ENCODE peak calls at places on chromosomes 12 and 14, in eight cellular contexts. F, L, V, O, Q, J, D and N are unnamed samples.
A peak's percentile ranks its signal among the peaks of the same experiment; 100 is the strongest.

GRCh38 chr14:68723808-68724268 is 69.0 kb downstream of the ZFP36L1 start:
- DNase-seq in Q (no peak), D (no peak), O (no peak), J (no peak), V (no peak), F (no peak), L (no peak), N (no peak)

GRCh38 chr12:100311317-100311716 is 44.3 kb downstream of the SCYL2 start:
- DNase-seq in V (no peak), D (no peak), J (no peak), L (no peak), O (no peak), F (no peak), Q (no peak), N (no peak)

GRCh38 chr12:69338120-69338859 is 9.9 kb upstream of the LYZ start:
- DNase-seq in J (no peak), D (no peak), F (no peak), V (no peak), Q (no peak), L (no peak), O (no peak), N (no peak)

GRCh38 chr12:68416826-68417225 is 84.7 kb upstream of the MDM1 start:
- DNase-seq in D (no peak), F (no peak), Q (no peak), L (peak; percentile 24), O (no peak), V (no peak), J (no peak), N (no peak)

GRCh38 chr12:52004042-52004648 is 2.6 kb upstream of the TAMALIN start:
- DNase-seq in L (peak; percentile 82), J (no peak), F (no peak), D (peak; percentile 76), O (no peak), Q (no peak), V (peak; percentile 75), N (peak; percentile 33)

GRCh38 chr14:91911474-91912032 is 35.9 kb downstream of the FBLN5 start:
- DNase-seq in D (peak; percentile 28), V (peak; percentile 77), F (no peak), L (peak; percentile 64), Q (peak; percentile 51), J (no peak), O (no peak), N (peak; percentile 63)

GRCh38 chr12:66633676-66634075 is 45.2 kb downstream of the GRIP1 start:
- DNase-seq in V (no peak), F (no peak), Q (no peak), D (no peak), L (peak; percentile 9), O (no peak), J (no peak), N (no peak)

GRCh38 chr12:6532051-6532926 is 2.0 kb upstream of the GAPDH start:
- DNase-seq in V (peak; percentile 62), D (peak; percentile 85), Q (peak; percentile 78), O (peak; percentile 55), J (no peak), F (peak; percentile 80), L (peak; percentile 99), N (peak; percentile 99)

GRCh38 chr14:73935666-73936065 is 14.2 kb downstream of the FAM161B start:
- DNase-seq in O (no peak), Q (no peak), V (peak; percentile 39), F (no peak), L (peak; percentile 46), J (no peak), D (no peak), N (no peak)

GRCh38 chr12:115640929-115641328 is 636.6 kb downstream of the MED13L start:
- DNase-seq in V (no peak), F (no peak), J (no peak), D (no peak), O (no peak), Q (no peak), L (peak; percentile 52), N (no peak)

GRCh38 chr12:116135209-116135930 is 142.1 kb downstream of the MED13L start:
- DNase-seq in O (no peak), Q (no peak), L (peak; percentile 85), J (no peak), D (peak; percentile 69), F (no peak), V (no peak), N (peak; percentile 28)

GRCh38 chr12:69189378-69189978 is 49.9 kb upstream of the CPSF6 start:
- DNase-seq in D (no peak), F (no peak), V (no peak), J (no peak), L (no peak), Q (no peak), O (no peak), N (no peak)

GRCh38 chr14:77498120-77498979 is at the start of gene ISM2:
- DNase-seq in O (no peak), Q (peak; percentile 25), J (peak; percentile 51), F (no peak), V (peak; percentile 87), D (peak; percentile 53), L (peak; percentile 75), N (no peak)

GRCh38 chr12:94761559-94761958 is 111.2 kb upstream of the TMCC3 start:
- DNase-seq in D (no peak), F (no peak), L (peak; percentile 91), J (no peak), V (no peak), O (no peak), Q (no peak), N (peak; percentile 82)

GRCh38 chr14:71113376-71113775 is 206.1 kb downstream of the PCNX1 start:
- DNase-seq in V (no peak), D (no peak), Q (no peak), O (no peak), L (peak; percentile 55), J (no peak), F (no peak), N (no peak)

GRCh38 chr12:43060738-43061137 is 471.2 kb upstream of the PRICKLE1 start:
- DNase-seq in V (no peak), O (no peak), Q (no peak), L (no peak), F (no peak), J (no peak), D (no peak), N (no peak)

GRCh38 chr14:26414933-26415332 is 182.9 kb downstream of the NOVA1 start:
- DNase-seq in L (peak; percentile 9), V (no peak), F (no peak), O (no peak), Q (no peak), D (no peak), J (no peak), N (no peak)

GRCh38 chr12:124700810-124701594 is 133.6 kb upstream of the NCOR2 start:
- DNase-seq in L (peak; percentile 46), J (no peak), V (peak; percentile 68), O (no peak), Q (no peak), F (no peak), D (no peak), N (no peak)

GRCh38 chr14:100827140-100827517 is 1.2 kb downstream of the MEG3 start:
- DNase-seq in Q (no peak), V (no peak), F (no peak), D (no peak), J (no peak), L (peak; percentile 65), O (no peak), N (no peak)

GRCh38 chr12:47458273-47458672 is 247.6 kb downstream of the RPAP3 start:
- DNase-seq in V (no peak), O (no peak), F (no peak), L (no peak), Q (no peak), D (no peak), J (no peak), N (no peak)

GRCh38 chr12:109606261-109607028 is 32.9 kb downstream of the MVK start:
- DNase-seq in Q (no peak), F (no peak), J (no peak), D (peak; percentile 92), O (no peak), L (peak; percentile 25), V (peak; percentile 75), N (no peak)

GRCh38 chr12:106605254-106605653 is 22.4 kb downstream of the RFX4 start:
- DNase-seq in J (no peak), O (no peak), F (no peak), V (no peak), Q (no peak), L (no peak), D (no peak), N (no peak)

GRCh38 chr12:26153421-26154154 is 28.8 kb upstream of the BHLHE41 start:
- DNase-seq in O (no peak), D (no peak), V (no peak), J (no peak), F (no peak), Q (no peak), L (peak; percentile 94), N (peak; percentile 81)

GRCh38 chr14:75504411-75504810 is 17.9 kb upstream of the BATF start:
- DNase-seq in D (no peak), F (no peak), O (no peak), V (no peak), J (no peak), Q (no peak), L (no peak), N (no peak)

GRCh38 chr14:34032720-34033119 is 81.8 kb upstream of the EGLN3 start:
- DNase-seq in V (no peak), L (no peak), D (no peak), J (no peak), F (no peak), O (no peak), Q (no peak), N (no peak)

GRCh38 chr12:121798807-121799174 is 5.0 kb upstream of the SETD1B start:
- DNase-seq in J (no peak), D (peak; percentile 14), F (no peak), L (no peak), Q (peak; percentile 34), V (no peak), O (no peak), N (no peak)

GRCh38 chr12:2291182-2291832 is 238.5 kb downstream of the CACNA1C start:
- DNase-seq in D (peak; percentile 39), L (peak; percentile 41), F (no peak), O (no peak), J (no peak), V (peak; percentile 88), Q (peak; percentile 14), N (peak; percentile 64)

GRCh38 chr14:22405201-22405600 is 183.8 kb downstream of the DAD1 start:
- DNase-seq in Q (no peak), J (no peak), L (no peak), O (no peak), F (no peak), V (no peak), D (no peak), N (no peak)